ENCODE peak calls at places on chromosomes 3 and 15, in seven cellular contexts. L, E, B, I, W, Q and D are unnamed samples.

GRCh38 chr15:61186905-61187865 is 41.9 kb downstream of the RORA start:
- DNase-seq in W (peak; percentile 27), B (no peak), Q (peak; percentile 24), L (no peak), I (no peak), E (no peak), D (peak; percentile 35)

GRCh38 chr15:57676578-57676977 is 29.9 kb upstream of the POLR2M start:
- DNase-seq in Q (no peak), B (no peak), L (no peak), E (no peak), W (no peak), I (no peak), D (no peak)

GRCh38 chr3:1609416-1609815 is 489.2 kb upstream of the CNTN4 start:
- DNase-seq in L (no peak), I (no peak), W (no peak), E (no peak), Q (no peak), B (no peak), D (no peak)

GRCh38 chr3:72279631-72280041 is 494.7 kb upstream of the PROK2 start:
- DNase-seq in I (no peak), W (no peak), L (no peak), Q (no peak), B (no peak), E (no peak), D (no peak)

GRCh38 chr15:68658151-68658550 is 79.4 kb downstream of the CORO2B start:
- DNase-seq in I (no peak), E (no peak), B (no peak), Q (no peak), W (no peak), L (peak; percentile 46), D (no peak)

GRCh38 chr3:9480265-9480664 is 73.4 kb downstream of the LHFPL4 start:
- DNase-seq in W (no peak), L (no peak), I (no peak), E (no peak), B (no peak), Q (no peak), D (no peak)

GRCh38 chr3:66692108-66692750 is 191.4 kb upstream of the LRIG1 start:
- DNase-seq in I (no peak), Q (no peak), W (no peak), L (no peak), B (no peak), E (no peak), D (no peak)

GRCh38 chr3:129378949-129379348 is 49.5 kb downstream of the EFCAB12 start:
- DNase-seq in L (no peak), I (no peak), Q (peak; percentile 85), E (no peak), B (no peak), W (no peak), D (no peak)

GRCh38 chr3:51712963-51713362 is 6.1 kb downstream of the GRM2 start:
- DNase-seq in E (no peak), L (peak; percentile 19), W (no peak), I (no peak), Q (no peak), B (no peak), D (no peak)

GRCh38 chr3:107988464-107989156 is 102.2 kb downstream of the CD47 start:
- DNase-seq in L (peak; percentile 52), Q (peak; percentile 47), W (peak; percentile 50), B (no peak), I (peak; percentile 52), E (no peak), D (peak; percentile 35)

GRCh38 chr3:138974467-138974866 is 27.4 kb downstream of the FOXL2NB start:
- DNase-seq in Q (peak; percentile 16), B (no peak), L (no peak), W (no peak), I (no peak), E (no peak), D (no peak)

GRCh38 chr3:45381168-45381852 is 7.1 kb upstream of the LARS2 start:
- DNase-seq in W (no peak), I (no peak), E (no peak), B (no peak), Q (peak; percentile 3), L (no peak), D (no peak)

DNA sequence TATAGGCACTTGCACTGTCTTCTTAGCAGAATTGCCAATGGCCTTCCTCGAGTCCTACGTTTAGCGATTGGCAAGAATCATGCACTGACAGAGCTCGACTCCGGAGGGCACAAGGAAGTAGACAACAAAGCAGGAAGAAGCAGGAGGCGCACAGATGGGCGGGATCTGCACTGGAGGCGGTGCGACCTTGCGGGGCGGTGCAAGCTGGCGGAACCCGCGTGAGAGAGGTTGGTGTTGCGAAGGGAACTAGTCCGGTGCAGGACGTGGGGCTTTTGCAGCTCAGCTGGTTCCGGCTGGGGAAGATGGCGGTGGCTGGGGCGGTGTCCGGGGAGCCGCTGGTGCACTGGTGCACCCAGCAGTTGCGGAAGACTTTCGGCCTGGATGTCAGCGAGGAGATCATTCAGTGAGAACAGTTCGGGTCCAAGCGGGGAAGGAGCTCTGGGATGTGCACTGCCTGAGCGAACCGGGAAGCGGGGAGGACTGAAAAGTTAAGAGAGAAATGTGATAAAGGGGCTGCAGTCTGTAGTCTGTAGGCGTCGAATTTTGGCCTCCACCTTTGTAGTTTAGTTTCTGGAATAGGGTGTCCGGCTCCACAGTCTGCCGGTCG is at the start of gene TRIP4:
- DNase-seq in L (peak; percentile 95), W (peak; percentile 95), I (peak; percentile 96), Q (peak; percentile 98), B (peak; percentile 92), E (peak; percentile 98), D (peak; percentile 93)
- TF ChIP-seq POLR2A in L (peak; percentile 52), W (peak; percentile 71), I (no peak), Q (peak; percentile 94), B (no peak), E (peak; percentile 92), D (no peak)

DNA sequence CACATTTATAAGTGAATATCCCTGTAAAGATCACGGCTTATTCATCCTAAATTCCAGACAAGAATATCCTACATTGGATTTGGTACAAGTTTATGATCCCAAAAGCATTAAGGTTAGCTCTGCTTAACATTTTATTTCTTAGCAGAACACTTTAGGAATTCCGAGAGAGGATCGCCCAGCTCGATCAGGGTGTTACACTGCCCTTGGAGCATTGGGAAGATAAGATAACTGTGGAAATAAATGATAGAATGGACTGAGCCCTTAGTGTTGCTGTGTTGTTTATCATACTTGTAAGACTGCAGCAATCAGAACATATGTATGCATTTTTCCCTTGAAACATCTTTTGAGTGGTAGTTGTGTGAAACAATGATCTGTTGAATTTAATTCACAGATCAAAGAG is 222.9 kb upstream of the CDIN1 start:
- DNase-seq in L (no peak), I (no peak), W (no peak), B (no peak), E (no peak), Q (no peak), D (no peak)
- H3K4me3 ChIP-seq in L (no peak overlapping the region), I (no peak overlapping the region), W (no peak overlapping the region), B (no peak overlapping the region), E (no peak overlapping the region), Q (no peak overlapping the region), D (no peak overlapping the region)

GRCh38 chr3:136984837-136985236 is 27.1 kb downstream of the IL20RB start:
- DNase-seq in W (no peak), E (no peak), Q (peak; percentile 66), I (peak; percentile 46), B (no peak), L (no peak), D (no peak)
- TF ChIP-seq POLR2A in W (no peak), E (no peak), Q (no peak), I (no peak), B (no peak), L (no peak), D (no peak)

DNA sequence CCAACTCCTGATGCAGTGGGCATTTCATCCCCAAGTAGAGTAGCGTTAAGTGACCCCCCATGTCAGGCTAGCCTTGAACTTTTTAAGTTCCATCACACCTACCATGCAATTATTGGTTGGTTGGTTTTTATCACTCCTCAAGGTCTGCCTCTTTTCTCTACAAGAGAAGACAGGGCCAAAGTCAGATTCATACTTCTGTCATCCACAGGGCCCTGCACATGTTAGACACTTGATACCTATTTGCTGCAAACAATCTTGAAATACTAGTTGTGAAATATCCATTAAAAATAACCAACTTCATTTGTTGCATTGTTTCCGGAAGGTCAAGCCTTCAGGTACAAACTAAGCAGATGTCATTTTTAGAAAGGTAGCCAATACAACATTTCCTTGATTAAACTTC is 1.2 kb downstream of the CMSS1 start:
- DNase-seq in B (no peak), L (no peak), E (no peak), I (no peak), Q (no peak), W (no peak), D (no peak)
- H3K4me3 ChIP-seq in B (peak overlapping the region; percentile 73), L (peak overlapping the region; percentile 74), E (peak overlapping the region; percentile 62), I (no peak overlapping the region), Q (no peak overlapping the region), W (no peak overlapping the region), D (peak overlapping the region; percentile 70)

DNA sequence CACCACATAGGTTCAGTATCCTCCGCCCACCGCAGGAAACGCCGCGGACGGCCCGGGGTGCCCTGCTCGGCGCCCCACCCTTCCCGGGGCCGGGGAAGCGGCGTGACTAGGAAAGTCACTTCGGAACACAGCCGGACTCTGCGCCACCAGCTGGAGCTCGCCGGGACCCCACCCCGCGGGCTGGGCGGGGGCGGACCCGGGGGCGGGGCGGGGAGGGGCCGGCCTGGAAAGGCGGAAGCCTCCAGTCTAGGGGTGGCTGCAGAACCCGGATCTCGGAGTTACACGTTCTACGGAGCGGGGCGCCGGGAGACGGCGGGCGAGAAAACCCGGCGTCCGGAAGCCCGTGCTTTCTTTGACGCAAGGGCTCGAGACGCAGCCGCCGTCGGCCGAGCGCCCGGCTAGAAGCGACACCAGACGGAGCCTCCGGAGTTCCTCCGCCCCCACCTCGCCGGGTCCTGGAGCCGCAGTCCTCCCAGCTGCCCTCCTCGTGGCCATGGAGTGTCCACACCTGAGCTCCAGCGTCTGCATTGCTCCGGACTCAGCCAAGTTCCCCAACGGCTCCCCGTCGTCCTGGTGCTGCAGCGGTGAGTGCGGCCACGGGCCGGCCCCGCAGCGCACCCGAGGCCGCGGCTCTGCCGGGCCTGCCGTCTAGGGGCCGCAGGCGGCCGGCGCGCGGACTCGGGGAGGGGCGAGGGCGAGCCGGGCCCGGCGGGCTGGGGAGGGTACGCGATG is at the start of gene USP3:
- DNase-seq in I (peak; percentile 95), W (peak; percentile 95), E (peak; percentile 67), B (peak; percentile 94), Q (peak; percentile 96), L (peak; percentile 96), D (peak; percentile 95)
- TF ChIP-seq POLR2A in I (no peak), W (peak; percentile 92), E (peak; percentile 47), B (peak; percentile 61), Q (peak; percentile 80), L (peak; percentile 77), D (peak; percentile 91)

DNA sequence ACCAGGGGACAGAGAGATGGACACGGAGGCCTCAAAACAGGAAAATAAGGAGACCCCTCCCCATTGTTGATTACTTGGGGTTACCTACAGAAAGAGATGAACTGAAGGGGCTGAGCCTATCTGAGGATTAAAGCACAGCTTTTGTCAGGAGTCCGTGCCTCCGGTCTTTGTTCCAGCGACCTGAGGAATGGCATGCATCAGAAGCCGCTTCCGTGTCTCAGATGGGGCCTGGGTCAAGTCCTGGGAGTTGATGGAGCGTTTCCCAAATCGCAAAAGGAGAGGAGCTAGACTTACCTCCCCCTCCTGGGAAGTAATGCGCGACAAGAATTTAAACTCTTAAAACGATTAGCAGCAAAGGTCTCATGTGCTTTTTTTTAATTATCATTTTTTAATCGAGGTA is 1.0 kb upstream of the ALDH1A3 start:
- DNase-seq in W (no peak), L (no peak), B (no peak), E (no peak), Q (no peak), I (no peak), D (no peak)
- H3K4me3 ChIP-seq in W (peak overlapping the region; percentile 41), L (peak overlapping the region; percentile 35), B (peak overlapping the region; percentile 65), E (peak overlapping the region; percentile 75), Q (no peak overlapping the region), I (peak overlapping the region; percentile 50), D (peak overlapping the region; percentile 44)